ENCODE peak calls at places on chromosomes 3 and 15, in four cellular contexts. F is mesothelial cell of epicardium, S is neuronal stem cell, V is heart left ventricle. G is an unnamed sample.
A peak's percentile ranks its signal among the peaks of the same experiment; 100 is the strongest.

GRCh38 chr3:183295211-183295610 is 42.2 kb downstream of the B3GNT5 start:
- DNase-seq in F (no peak), V (no peak), S (no peak), G (no peak)

GRCh38 chr3:59754456-59754855 is 704.6 kb upstream of the CFAP20DC start:
- DNase-seq in F (no peak), S (no peak), V (no peak), G (no peak)

GRCh38 chr3:183844606-183845005 is 19.2 kb upstream of the MAP6D1 start:
- DNase-seq in F (no peak), V (no peak), S (no peak), G (no peak)

GRCh38 chr3:63595221-63595620 is 57.3 kb upstream of the SNTN start:
- DNase-seq in V (no peak), S (no peak), F (no peak), G (no peak)

GRCh38 chr3:184354121-184354728 is 7.2 kb downstream of the CLCN2 start:
- DNase-seq in F (no peak), V (no peak), S (no peak), G (peak; percentile 66)

GRCh38 chr3:105836533-105836932 is 32.3 kb downstream of the CBLB start:
- DNase-seq in F (no peak), S (no peak), V (no peak), G (no peak)

GRCh38 chr15:37084602-37085001 is 15.7 kb downstream of the MEIS2 start:
- DNase-seq in V (no peak), S (no peak), F (no peak), G (no peak)

GRCh38 chr15:59501531-59502113 is 63.6 kb downstream of the FAM81A start:
- DNase-seq in V (no peak), F (no peak), S (peak; percentile 53), G (peak; percentile 48)

GRCh38 chr3:184740509-184741258 is 28.8 kb upstream of the MAGEF1 start:
- DNase-seq in S (no peak), V (no peak), F (no peak), G (no peak)

GRCh38 chr15:78155355-78155939 is 6.3 kb downstream of the IDH3A start:
- DNase-seq in F (no peak), S (no peak), V (no peak), G (no peak)

GRCh38 chr3:38003371-38003816 is 12.8 kb downstream of the VILL start:
- DNase-seq in F (no peak), S (peak; percentile 67), V (peak; percentile 84), G (peak; percentile 87)

GRCh38 chr15:70062321-70062956 is 35.3 kb downstream of the TLE3 start:
- DNase-seq in S (no peak), F (peak; percentile 86), V (peak; percentile 77), G (peak; percentile 55)

GRCh38 chr3:45205126-45205525 is 21.0 kb downstream of the TMEM158 start:
- DNase-seq in V (no peak), F (no peak), S (no peak), G (no peak)

GRCh38 chr15:88652456-88653199 is 13.8 kb downstream of the ISG20 start:
- DNase-seq in S (no peak), V (no peak), F (no peak), G (no peak)

GRCh38 chr15:43275736-43276562 is 9.2 kb upstream of the TGM5 start:
- DNase-seq in F (no peak), S (no peak), V (no peak), G (no peak)

GRCh38 chr15:79743032-79743431 is 153.8 kb downstream of the MTHFS start:
- DNase-seq in F (no peak), S (no peak), V (no peak), G (no peak)

GRCh38 chr3:99246010-99246654 is 344.6 kb upstream of the DCBLD2 start:
- DNase-seq in F (no peak), V (no peak), S (no peak), G (no peak)

GRCh38 chr3:171126478-171127214 is 100.1 kb upstream of the SLC2A2 start:
- DNase-seq in V (no peak), S (no peak), F (no peak), G (no peak)

GRCh38 chr3:14857506-14857905 is 38.7 kb downstream of the FGD5 start:
- DNase-seq in V (no peak), F (no peak), S (no peak), G (no peak)

GRCh38 chr15:74957301-74958035 is 896 bp upstream of the RPP25 start:
- DNase-seq in F (no peak), V (peak; percentile 70), S (no peak), G (no peak)

GRCh38 chr3:52385157-52385556 is 59.7 kb downstream of the SEMA3G start:
- DNase-seq in S (peak; percentile 66), V (no peak), F (no peak), G (peak; percentile 50)

GRCh38 chr3:153901991-153902390 is 219.2 kb upstream of the ARHGEF26 start:
- DNase-seq in S (no peak), V (no peak), F (no peak), G (no peak)

GRCh38 chr3:157089455-157090221 is 70.3 kb downstream of the CCNL1 start:
- DNase-seq in S (no peak), V (no peak), F (no peak), G (no peak)

GRCh38 chr3:115968871-115969270 is 345.6 kb downstream of the GAP43 start:
- DNase-seq in S (no peak), V (no peak), F (no peak), G (no peak)

GRCh38 chr3:159640220-159640619 is 348.4 kb upstream of the IL12A start:
- DNase-seq in S (no peak), F (no peak), V (no peak), G (no peak)

GRCh38 chr15:69652906-69653305 is 200.3 kb downstream of the RPLP1 start:
- DNase-seq in V (no peak), S (no peak), F (no peak), G (no peak)

GRCh38 chr15:101489633-101490407 is at the start of gene PCSK6:
- DNase-seq in F (no peak), S (peak; percentile 24), V (no peak), G (peak; percentile 33)

GRCh38 chr3:7015683-7016440 is 154.9 kb downstream of the GRM7 start:
- DNase-seq in S (no peak), V (no peak), F (no peak), G (no peak)

G was measured in neural crest cell.